ENCODE peak calls at places on chromosomes 7 and 10, in four cellular contexts. B is K562, O is HepG2, V is GM12878. I is an unnamed sample.
A peak's percentile ranks its signal among the peaks of the same experiment; 100 is the strongest.

GRCh38 chr7:99898836-99899235 is 20.5 kb downstream of the TRIM4 start:
- DNase-seq in B (no peak), O (no peak), V (no peak), I (no peak)

GRCh38 chr7:128053023-128053422 is 21.8 kb upstream of the LRRC4 start:
- DNase-seq in B (no peak), O (no peak), V (no peak), I (no peak)

GRCh38 chr7:50357346-50357745 is 52.8 kb downstream of the IKZF1 start:
- DNase-seq in B (no peak), O (no peak), V (no peak), I (no peak)

GRCh38 chr10:12130237-12130872 is 878 bp downstream of the SEC61A2 start:
- DNase-seq in B (no peak), O (peak; percentile 71), V (peak; percentile 40), I (peak; percentile 61)

GRCh38 chr7:2002561-2003450 is 229.9 kb downstream of the MAD1L1 start:
- DNase-seq in B (no peak), O (no peak), V (no peak), I (no peak)

GRCh38 chr7:106962751-106963150 is 81.8 kb upstream of the PRKAR2B start:
- DNase-seq in B (no peak), O (no peak), V (no peak), I (no peak)

GRCh38 chr10:43308986-43309385 is 42.1 kb upstream of the RASGEF1A start:
- DNase-seq in B (no peak), O (peak; percentile 4), V (no peak), I (no peak)

GRCh38 chr10:13449296-13449695 is 79.5 kb downstream of the BEND7 start:
- DNase-seq in B (no peak), O (no peak), V (no peak), I (no peak)

GRCh38 chr7:158911145-158911544 is 54.8 kb downstream of the DYNC2I1 start:
- DNase-seq in B (no peak), O (no peak), V (no peak), I (no peak)

GRCh38 chr7:117399820-117400422 is 27.4 kb downstream of the ASZ1 start:
- DNase-seq in B (no peak), O (no peak), V (no peak), I (no peak)

GRCh38 chr7:138924551-138925225 is 56.5 kb downstream of the KIAA1549 start:
- DNase-seq in B (no peak), O (no peak), V (no peak), I (no peak)

GRCh38 chr10:32253300-32253699 is 93.7 kb downstream of the EPC1 start:
- DNase-seq in B (peak; percentile 36), O (no peak), V (no peak), I (peak; percentile 6)

GRCh38 chr7:143222782-143223181 is 945 bp downstream of the TAS2R40 start:
- DNase-seq in B (no peak), O (no peak), V (no peak), I (no peak)

GRCh38 chr7:124171068-124171467 is 138.2 kb upstream of the TMEM229A start:
- DNase-seq in B (no peak), O (no peak), V (no peak), I (no peak)

GRCh38 chr10:110859947-110860376 is 11.8 kb upstream of the PDCD4 start:
- DNase-seq in B (no peak), O (no peak), V (no peak), I (no peak)

GRCh38 chr10:111600772-111601171 is 523.9 kb downstream of the ADRA2A start:
- DNase-seq in B (no peak), O (no peak), V (no peak), I (no peak)

GRCh38 chr7:155961241-155962190 is 149.3 kb upstream of the SHH start:
- DNase-seq in B (no peak), O (peak; percentile 61), V (no peak), I (no peak)

GRCh38 chr10:1539216-1539615 is 198.1 kb downstream of the ADARB2 start:
- DNase-seq in B (no peak), O (no peak), V (no peak), I (no peak)

GRCh38 chr10:1538121-1538520 is 199.2 kb downstream of the ADARB2 start:
- DNase-seq in B (no peak), O (no peak), V (no peak), I (no peak)

GRCh38 chr10:1542941-1543340 is 194.4 kb downstream of the ADARB2 start:
- DNase-seq in B (no peak), O (no peak), V (no peak), I (no peak)

GRCh38 chr10:1538531-1539061 is 198.7 kb downstream of the ADARB2 start:
- DNase-seq in B (no peak), O (no peak), V (no peak), I (no peak)

DNA sequence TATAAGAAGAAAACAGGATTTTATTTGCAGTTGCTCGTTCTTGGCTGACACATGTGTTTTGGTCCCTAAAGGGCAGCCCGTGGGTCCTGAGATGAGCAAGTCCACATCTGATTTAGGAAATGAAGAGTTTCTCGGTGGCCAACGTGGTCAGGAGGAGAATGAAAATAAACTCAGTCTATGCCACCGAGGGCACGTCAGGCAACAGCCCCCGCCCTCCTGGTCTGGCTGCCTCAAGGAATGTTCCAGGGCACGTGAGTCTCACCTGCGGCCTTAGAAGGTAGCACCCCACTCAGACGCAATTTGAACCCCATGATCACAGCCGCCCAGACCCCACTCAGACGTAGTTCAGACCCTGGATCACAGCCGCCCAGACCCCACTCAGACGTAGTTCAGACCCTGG is 197.2 kb downstream of the ADARB2 start:
- DNase-seq in B (no peak), O (no peak), V (no peak), I (no peak)
- TF ChIP-seq SP1 in B (no peak), O (no peak), V (no peak), I (no peak)

GRCh38 chr7:113217314-113217713 is 99.0 kb upstream of the SMIM30 start:
- DNase-seq in B (no peak), O (no peak), V (no peak), I (no peak)
- TF ChIP-seq FOXM1 in B (no peak), O (no peak), V (no peak), I (no peak)

GRCh38 chr10:10794776-10795175 is 222.9 kb upstream of the CELF2 start:
- DNase-seq in B (no peak), O (no peak), V (no peak), I (no peak)

GRCh38 chr10:10794056-10794455 is 223.6 kb upstream of the CELF2 start:
- DNase-seq in B (no peak), O (no peak), V (no peak), I (no peak)

GRCh38 chr10:10796061-10796773 is 221.5 kb upstream of the CELF2 start:
- DNase-seq in B (no peak), O (no peak), V (no peak), I (no peak)

GRCh38 chr10:10791869-10792268 is 225.8 kb upstream of the CELF2 start:
- DNase-seq in B (no peak), O (no peak), V (no peak), I (no peak)

DNA sequence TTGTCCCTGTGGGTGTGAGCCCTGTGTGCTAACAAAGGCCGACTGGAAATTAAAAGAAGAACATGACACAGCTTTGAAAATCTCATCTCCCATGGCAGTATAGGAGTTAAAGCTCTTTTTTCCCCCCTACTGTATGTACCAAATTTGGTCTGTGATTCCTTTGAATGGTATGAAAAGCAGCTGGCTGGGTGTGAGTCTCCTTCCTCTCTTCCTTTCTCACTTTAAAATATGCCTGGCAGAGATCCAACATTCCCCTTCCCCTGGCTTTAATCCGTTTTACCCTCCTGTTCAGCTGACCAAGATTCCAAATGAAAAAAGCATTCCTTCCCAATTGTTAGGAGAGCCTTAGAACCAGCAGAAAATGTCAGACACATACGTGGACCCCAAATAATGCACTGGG is 225.0 kb upstream of the CELF2 start:
- DNase-seq in B (no peak), O (no peak), V (no peak), I (no peak)
- TF ChIP-seq BHLHE40 in B (no peak), O (no peak), V (no peak), I (no peak)

DNA sequence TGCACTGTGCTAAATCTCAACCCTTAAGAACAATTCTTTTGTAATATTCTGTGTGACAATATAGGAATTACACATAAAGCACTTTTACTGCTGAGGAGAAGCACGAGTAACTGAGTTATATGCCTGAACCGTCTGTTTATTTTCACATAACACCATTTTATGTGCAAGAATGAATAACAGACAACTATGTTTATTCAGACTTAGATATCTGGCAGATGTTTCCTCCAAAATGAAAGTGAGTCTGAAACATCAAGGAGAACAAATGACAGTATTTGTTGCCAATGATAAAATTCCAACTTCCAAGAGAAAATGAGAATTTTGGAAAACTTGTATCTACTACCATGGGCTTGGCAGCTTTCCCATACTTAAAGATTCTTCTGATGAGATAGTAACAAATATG is 51.5 kb downstream of the DNMBP start:
- DNase-seq in B (no peak), O (no peak), V (no peak), I (no peak)
- TF ChIP-seq SP1 in B (no peak), O (no peak), V (no peak), I (no peak)

DNA sequence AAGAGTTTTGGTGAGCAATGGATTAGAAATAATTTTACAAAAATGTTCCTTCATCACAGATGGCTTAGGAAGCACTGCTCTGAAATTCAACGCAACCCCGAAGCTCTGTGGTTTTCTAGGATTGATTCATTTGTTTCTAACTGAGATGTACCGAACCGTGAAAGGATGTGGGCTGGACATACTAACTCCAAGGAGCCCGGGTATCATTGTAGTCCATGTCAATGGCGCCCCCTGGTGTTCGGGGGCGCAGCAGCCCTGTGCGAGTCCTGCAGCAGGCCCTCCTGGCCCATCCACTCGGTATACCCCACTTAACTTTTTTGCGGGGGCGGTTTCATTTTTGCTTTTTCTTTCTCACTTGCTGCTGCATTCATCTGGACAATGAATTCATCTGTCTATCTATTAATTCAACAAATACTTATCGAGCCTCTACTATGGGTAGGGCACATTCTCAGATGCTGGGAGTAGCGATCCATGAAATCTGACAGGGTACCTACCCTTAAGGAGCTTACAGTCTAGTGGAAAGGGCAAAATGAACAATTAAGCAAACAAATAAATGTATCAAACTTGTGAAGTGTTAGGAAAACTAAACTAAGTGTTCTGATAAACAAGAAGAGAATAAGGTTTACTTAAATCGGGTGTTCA is 25.2 kb upstream of the ITPRID1 start:
- DNase-seq in B (peak; percentile 86), O (peak; percentile 31), V (peak; percentile 34), I (peak; percentile 80)
- TF ChIP-seq FOXM1 in B (no peak), O (no peak), V (no peak), I (no peak)

GRCh38 chr7:44275146-44275545 is 50.2 kb downstream of the CAMK2B start:
- DNase-seq in B (no peak), O (no peak), V (no peak), I (no peak)

GRCh38 chr7:44273681-44274622 is 51.4 kb downstream of the CAMK2B start:
- DNase-seq in B (no peak), O (no peak), V (no peak), I (no peak)

GRCh38 chr7:44275829-44276570 is 49.4 kb downstream of the CAMK2B start:
- DNase-seq in B (peak; percentile 78), O (no peak), V (no peak), I (peak; percentile 66)

GRCh38 chr7:44272981-44273380 is 52.4 kb downstream of the CAMK2B start:
- DNase-seq in B (no peak), O (no peak), V (no peak), I (no peak)

DNA sequence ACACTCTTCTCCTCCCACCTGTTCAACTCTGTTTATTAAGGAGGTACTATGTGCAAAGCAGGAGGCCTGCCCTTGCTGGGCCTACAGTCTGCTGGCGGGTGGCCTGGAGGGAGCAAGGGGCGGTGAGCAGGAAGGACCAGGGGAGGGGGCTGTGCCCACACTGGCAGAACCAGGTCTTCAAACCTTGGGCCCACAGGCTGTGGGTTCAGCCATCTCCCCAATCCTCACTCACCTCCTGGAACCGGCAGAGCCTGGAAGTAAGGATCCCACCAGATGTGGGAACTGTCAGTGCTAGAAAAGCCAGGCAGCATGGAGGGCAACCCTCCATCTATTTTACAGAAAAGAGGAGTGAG is 50.8 kb downstream of the CAMK2B start:
- DNase-seq in B (no peak), O (no peak), V (no peak), I (no peak)
- TF ChIP-seq BHLHE40 in B (no peak), O (no peak), V (no peak), I (no peak)

I was measured in HEK293T.